ENCODE peak calls at places on chromosomes 16 and 17, in six cellular contexts. L is adrenal gland; N is thoracic aorta; C is A549; K is GM12878; X is CD4-positive, alpha-beta memory T cell. I is an unnamed sample.
A peak's percentile ranks its signal among the peaks of the same experiment; 100 is the strongest.

GRCh38 chr16:87559976-87560375 is 42.3 kb upstream of the JPH3 start:
- DNase-seq in L (no peak), N (no peak), C (no peak), K (no peak), X (no peak), I (no peak)

GRCh38 chr17:82338858-82339633 is 5.5 kb upstream of the SECTM1 start:
- DNase-seq in L (peak; percentile 79), N (no peak), C (peak; percentile 86), K (no peak), X (no peak), I (no peak)

GRCh38 chr16:57809843-57810196 is 7.5 kb upstream of the KIFC3 start:
- DNase-seq in L (no peak), N (no peak), C (no peak), K (no peak), X (no peak), I (no peak)

GRCh38 chr17:82244413-82245140 is 15.7 kb downstream of the SLC16A3 start:
- DNase-seq in L (no peak), N (no peak), C (peak; percentile 69), K (no peak), X (no peak), I (no peak)

GRCh38 chr17:16406742-16407674 is 8.4 kb upstream of the TRPV2 start:
- DNase-seq in L (no peak), N (no peak), C (peak; percentile 64), K (peak; percentile 43), X (no peak), I (peak; percentile 71)

GRCh38 chr16:57479422-57480126 is 6.7 kb downstream of the DOK4 start:
- DNase-seq in L (no peak), N (no peak), C (peak; percentile 82), K (no peak), X (no peak), I (peak; percentile 58)

GRCh38 chr16:77273-77806 is 685 bp upstream of the MPG start:
- DNase-seq in L (no peak), N (no peak), C (peak; percentile 73), K (no peak), X (no peak), I (peak; percentile 67)

GRCh38 chr16:50644730-50645129 is 36.4 kb downstream of the SNX20 start:
- DNase-seq in L (peak; percentile 70), N (no peak), C (peak; percentile 25), K (no peak), X (peak; percentile 26), I (no peak)

GRCh38 chr17:50560931-50561750 is 626 bp downstream of the CACNA1G start:
- DNase-seq in L (no peak), N (no peak), C (no peak), K (no peak), X (no peak), I (no peak)

GRCh38 chr16:49466881-49467280 is 93.3 kb downstream of the C16orf78 start:
- DNase-seq in L (no peak), N (no peak), C (no peak), K (no peak), X (no peak), I (no peak)

GRCh38 chr17:50314456-50315011 is 31.4 kb upstream of the XYLT2 start:
- DNase-seq in L (no peak), N (no peak), C (no peak), K (no peak), X (no peak), I (no peak)

GRCh38 chr17:57988301-57989010 is 402 bp upstream of the VEZF1 start:
- DNase-seq in L (peak; percentile 83), N (no peak), C (peak; percentile 77), K (no peak), X (peak; percentile 75), I (peak; percentile 82)

GRCh38 chr16:77945126-77945525 is 77.2 kb upstream of the CLEC3A start:
- DNase-seq in L (no peak), N (no peak), C (no peak), K (no peak), X (no peak), I (no peak)

GRCh38 chr17:48970224-48970623 is 1.8 kb upstream of the GIP start:
- DNase-seq in L (no peak), N (no peak), C (peak; percentile 61), K (no peak), X (no peak), I (no peak)

GRCh38 chr17:76677406-76677805 is 33.4 kb downstream of the MXRA7 start:
- DNase-seq in L (no peak), N (no peak), C (no peak), K (no peak), X (no peak), I (no peak)

GRCh38 chr17:67265620-67266019 is 20.6 kb upstream of the HELZ start:
- DNase-seq in L (no peak), N (no peak), C (no peak), K (no peak), X (no peak), I (no peak)

GRCh38 chr16:83899978-83900377 is 1.1 kb downstream of the MLYCD start:
- DNase-seq in L (no peak), N (no peak), C (no peak), K (no peak), X (no peak), I (no peak)
- H3K4me3 ChIP-seq in L (no peak overlapping the region), N (peak overlapping the region; percentile 84), C (peak overlapping the region; percentile 63), K (peak overlapping the region; percentile 73), X (peak overlapping the region; percentile 73), I (peak overlapping the region; percentile 90)

GRCh38 chr17:8859804-8860430 is 7.6 kb downstream of the PIK3R6 start:
- DNase-seq in L (no peak), N (no peak), C (no peak), K (no peak), X (no peak), I (no peak)

GRCh38 chr17:8865385-8865784 is 2.1 kb downstream of the PIK3R6 start:
- DNase-seq in L (no peak), N (no peak), C (no peak), K (no peak), X (no peak), I (no peak)

GRCh38 chr17:8859029-8859803 is 8.3 kb downstream of the PIK3R6 start:
- DNase-seq in L (no peak), N (no peak), C (no peak), K (no peak), X (no peak), I (no peak)

GRCh38 chr17:8861482-8862181 is 5.8 kb downstream of the PIK3R6 start:
- DNase-seq in L (no peak), N (no peak), C (no peak), K (no peak), X (no peak), I (no peak)

GRCh38 chr17:8862213-8863056 is 5.0 kb downstream of the PIK3R6 start:
- DNase-seq in L (no peak), N (no peak), C (no peak), K (no peak), X (no peak), I (no peak)
- H3K4me1 ChIP-seq in L (peaks cover 11% of the 10 kb centered on the region), N (no peaks in the 10 kb centered on the region), C (peaks cover under 1% of the 10 kb centered on the region), K (peaks cover 37% of the 10 kb centered on the region), X (peaks cover 18% of the 10 kb centered on the region), I (peaks cover 22% of the 10 kb centered on the region)

GRCh38 chr16:81513204-81514040 is 68.8 kb downstream of the CMIP start:
- DNase-seq in L (peak; percentile 79), N (no peak), C (peak; percentile 68), K (no peak), X (no peak), I (peak; percentile 72)

GRCh38 chr16:81515721-81516120 is 71.1 kb downstream of the CMIP start:
- DNase-seq in L (no peak), N (no peak), C (no peak), K (no peak), X (no peak), I (no peak)

GRCh38 chr16:81514568-81515258 is 70.1 kb downstream of the CMIP start:
- DNase-seq in L (no peak), N (no peak), C (no peak), K (no peak), X (no peak), I (no peak)

GRCh38 chr16:81515281-81515680 is 70.7 kb downstream of the CMIP start:
- DNase-seq in L (no peak), N (no peak), C (no peak), K (no peak), X (no peak), I (no peak)

DNA sequence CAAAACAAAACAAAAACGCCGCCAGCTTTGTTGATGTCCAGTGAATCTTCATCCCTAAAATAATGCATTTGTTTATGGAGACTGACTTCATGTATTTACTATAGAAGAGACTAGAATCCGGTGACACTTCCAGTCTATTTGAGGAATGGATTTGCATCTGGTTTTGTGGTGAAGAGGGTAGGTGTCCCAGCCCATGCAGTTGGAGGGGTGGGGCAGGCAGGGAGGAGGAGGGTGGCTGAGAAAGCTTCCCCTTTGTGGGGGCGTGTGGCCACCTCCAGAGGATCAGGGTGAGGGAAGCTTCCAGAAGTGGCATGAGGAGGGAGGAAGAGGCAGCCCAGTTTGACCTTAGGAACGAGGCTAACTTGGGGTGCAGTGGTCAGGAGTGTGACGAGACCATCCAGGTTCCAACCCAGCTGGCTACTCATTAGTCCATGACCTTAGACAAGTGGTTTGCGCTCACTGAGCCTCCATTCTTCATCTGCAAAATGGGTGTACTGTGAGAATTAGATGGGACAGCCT is 69.5 kb downstream of the CMIP start:
- DNase-seq in L (no peak), N (no peak), C (no peak), K (no peak), X (no peak), I (no peak)
- H3K27ac ChIP-seq in L (no peak overlapping the region), N (no peak overlapping the region), C (peak overlapping the region; percentile 71), K (peak overlapping the region; percentile 35), X (no peak overlapping the region), I (peak overlapping the region; percentile 77)

DNA sequence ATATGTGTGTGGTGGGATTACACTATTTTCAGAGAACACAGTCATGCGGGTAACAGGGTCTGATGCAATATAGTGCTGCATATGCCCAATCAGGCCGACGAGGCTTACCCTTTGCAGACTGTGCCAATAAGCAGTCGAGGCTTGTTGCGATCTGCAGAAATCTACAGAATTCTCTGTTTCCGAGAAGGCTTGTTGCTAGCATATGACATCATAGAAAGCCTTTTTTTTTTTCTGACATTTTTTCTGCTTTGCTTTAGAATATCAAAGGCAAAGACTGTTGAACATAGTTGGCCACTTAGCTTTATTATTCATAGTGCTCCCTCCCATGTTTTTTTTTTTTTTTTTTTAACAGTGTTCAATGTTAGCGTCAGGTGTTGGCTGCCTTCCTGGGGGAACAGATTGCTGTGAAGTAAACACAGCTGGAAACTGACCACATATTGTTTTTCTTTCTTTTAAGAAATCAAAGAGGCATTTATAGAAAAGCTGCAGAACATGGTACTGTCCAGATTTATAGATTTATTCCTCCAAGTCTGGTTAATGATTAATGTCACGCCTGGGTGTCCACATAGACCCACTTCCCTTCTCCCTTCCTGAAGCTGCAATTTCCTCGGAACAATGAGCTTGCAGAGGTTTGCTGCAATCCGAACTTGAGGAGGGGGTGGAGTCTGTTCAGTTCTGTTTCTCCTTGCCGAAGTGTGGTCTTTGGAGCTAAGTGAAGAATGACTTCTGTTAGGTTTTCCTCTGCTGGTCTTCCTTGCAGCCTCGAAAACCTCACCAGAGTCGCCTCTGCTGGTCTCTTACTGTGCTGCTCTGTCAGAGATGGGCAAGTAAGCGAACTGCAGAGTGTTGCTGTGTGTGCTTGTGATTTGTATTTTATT is 87.3 kb downstream of the MAP2K6 start:
- DNase-seq in L (no peak), N (no peak), C (peak; percentile 63), K (no peak), X (no peak), I (no peak)
- H3K4me3 ChIP-seq in L (no peak overlapping the region), N (peak overlapping the region; percentile 36), C (peak overlapping the region; percentile 30), K (peak overlapping the region; percentile 70), X (no peak overlapping the region), I (peak overlapping the region; percentile 43)

DNA sequence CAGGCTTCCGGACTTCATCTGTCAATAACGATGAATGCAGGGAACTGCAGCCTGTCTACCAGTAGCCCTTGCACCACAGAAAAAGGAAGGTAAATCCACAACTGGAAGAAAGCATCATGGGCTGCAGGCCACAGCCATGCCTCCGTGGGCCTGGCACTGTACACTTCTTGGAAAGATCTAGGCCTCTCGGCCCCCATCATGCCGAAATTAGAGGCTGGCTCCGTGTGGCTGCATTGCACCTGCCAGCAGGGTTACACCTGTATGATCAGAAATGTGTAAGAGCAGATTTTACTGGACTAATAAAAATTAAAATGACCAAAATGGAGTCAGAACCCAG is 52.2 kb downstream of the SDK2 start:
- DNase-seq in L (no peak), N (no peak), C (no peak), K (no peak), X (no peak), I (no peak)
- H3K4me1 ChIP-seq in L (no peaks in the 10 kb centered on the region), N (no peaks in the 10 kb centered on the region), C (no peaks in the 10 kb centered on the region), K (peaks cover 23% of the 10 kb centered on the region), X (peaks cover 63% of the 10 kb centered on the region), I (peaks cover 14% of the 10 kb centered on the region)